ENCODE peak calls at places on chromosomes 12 and 14, in seven cellular contexts. V is psoas muscle; Z is heart right ventricle; U is ovary; G is left ventricle myocardium inferior; R is CD8-positive, alpha-beta T cell; O is H1. B is an unnamed sample. For H3K4me1, the result is how much of the 10 kb centered on the place peaks cover.

GRCh38 chr12:100688451-100688864 is 106.1 kb upstream of the ANO4 start:
- DNase-seq in V (no peak), Z (no peak), U (no peak), G (no peak), R (no peak), O (no peak), B (no peak)

GRCh38 chr12:68166317-68166830 is 6.8 kb upstream of the IFNG start:
- DNase-seq in V (no peak), Z (no peak), U (no peak), G (no peak), R (no peak), O (no peak), B (no peak)

GRCh38 chr12:20507061-20507460 is 138.7 kb downstream of the PDE3A start:
- DNase-seq in V (no peak), Z (no peak), U (no peak), G (no peak), R (no peak), O (no peak), B (no peak)

GRCh38 chr12:20369164-20370000 is 1.0 kb downstream of the PDE3A start:
- DNase-seq in V (peak), Z (peak), U (peak), G (peak), R (no peak), O (peak), B (no peak)

GRCh38 chr14:102351023-102351422 is 11.7 kb downstream of the CINP start:
- DNase-seq in V (no peak), Z (peak), U (no peak), G (peak), R (no peak), O (no peak), B (no peak)

GRCh38 chr14:99520571-99521081 is 39.4 kb downstream of the CCNK start:
- DNase-seq in V (peak), Z (no peak), U (peak), G (no peak), R (no peak), O (no peak), B (no peak)

GRCh38 chr14:53295985-53296582 is 143.0 kb upstream of the DDHD1 start:
- DNase-seq in V (no peak), Z (no peak), U (no peak), G (no peak), R (no peak), O (no peak), B (peak)

GRCh38 chr14:65915125-65915524 is 502.6 kb downstream of the FUT8 start:
- DNase-seq in V (no peak), Z (no peak), U (no peak), G (no peak), R (no peak), O (no peak), B (no peak)

GRCh38 chr12:109981311-109981710 is 14.9 kb downstream of the GIT2 start:
- DNase-seq in V (no peak), Z (no peak), U (no peak), G (no peak), R (no peak), O (no peak), B (no peak)

GRCh38 chr12:50297027-50297426 is 13.7 kb upstream of the LIMA1 start:
- DNase-seq in V (no peak), Z (no peak), U (no peak), G (no peak), R (no peak), O (no peak), B (no peak)

GRCh38 chr14:51596473-51596870 is 55.2 kb upstream of the FRMD6 start:
- DNase-seq in V (no peak), Z (no peak), U (no peak), G (no peak), R (no peak), O (no peak), B (no peak)

GRCh38 chr14:73295198-73295796 is 58.0 kb downstream of the PAPLN start:
- DNase-seq in V (no peak), Z (no peak), U (no peak), G (no peak), R (no peak), O (no peak), B (no peak)

GRCh38 chr12:40946612-40947194 is 241.4 kb upstream of the PDZRN4 start:
- DNase-seq in V (no peak), Z (no peak), U (no peak), G (no peak), R (no peak), O (no peak), B (no peak)

GRCh38 chr12:53443955-53444354 is 2.4 kb downstream of the PRR13 start:
- DNase-seq in V (no peak), Z (no peak), U (no peak), G (no peak), R (no peak), O (no peak), B (no peak)

GRCh38 chr12:32482226-32482625 is 82.9 kb downstream of the FGD4 start:
- DNase-seq in V (no peak), Z (no peak), U (no peak), G (no peak), R (no peak), O (no peak), B (no peak)

GRCh38 chr12:5739862-5740370 is 205.1 kb downstream of the ANO2 start:
- DNase-seq in V (no peak), Z (no peak), U (no peak), G (no peak), R (no peak), O (no peak), B (no peak)

GRCh38 chr12:22803725-22804124 is 178.8 kb downstream of the ETNK1 start:
- DNase-seq in V (no peak), Z (no peak), U (no peak), G (no peak), R (no peak), O (no peak), B (no peak)

GRCh38 chr12:79662046-79662811 is 28.5 kb downstream of the PAWR start:
- DNase-seq in V (no peak), Z (no peak), U (no peak), G (no peak), R (no peak), O (no peak), B (no peak)

GRCh38 chr14:20679907-20680306 is 4.5 kb upstream of the RNASE4 start:
- DNase-seq in V (no peak), Z (peak), U (peak), G (no peak), R (no peak), O (no peak), B (peak)

GRCh38 chr14:51607677-51608076 is 44.0 kb upstream of the FRMD6 start:
- DNase-seq in V (no peak), Z (no peak), U (no peak), G (no peak), R (no peak), O (no peak), B (no peak)

GRCh38 chr12:107519906-107520859 is 165.4 kb upstream of the PWP1 start:
- DNase-seq in V (no peak), Z (no peak), U (no peak), G (no peak), R (no peak), O (no peak), B (no peak)

GRCh38 chr14:75551021-75551420 is 27.4 kb upstream of the FLVCR2 start:
- DNase-seq in V (no peak), Z (no peak), U (no peak), G (no peak), R (no peak), O (no peak), B (no peak)

GRCh38 chr12:62604856-62605255 is 138.2 kb downstream of the MON2 start:
- DNase-seq in V (no peak), Z (no peak), U (no peak), G (no peak), R (no peak), O (no peak), B (no peak)

GRCh38 chr14:34926552-34926951 is 51.4 kb upstream of the BAZ1A start:
- DNase-seq in V (no peak), Z (no peak), U (no peak), G (no peak), R (no peak), O (no peak), B (no peak)

GRCh38 chr14:68947802-68948201 is 31.3 kb downstream of the ACTN1 start:
- DNase-seq in V (peak), Z (peak), U (peak), G (peak), R (no peak), O (no peak), B (no peak)

GRCh38 chr12:79055926-79056674 is 191.5 kb downstream of the SYT1 start:
- DNase-seq in V (no peak), Z (no peak), U (no peak), G (no peak), R (no peak), O (no peak), B (no peak)

GRCh38 chr14:53331247-53331646 is 178.1 kb upstream of the DDHD1 start:
- DNase-seq in V (no peak), Z (no peak), U (no peak), G (no peak), R (no peak), O (no peak), B (no peak)

DNA sequence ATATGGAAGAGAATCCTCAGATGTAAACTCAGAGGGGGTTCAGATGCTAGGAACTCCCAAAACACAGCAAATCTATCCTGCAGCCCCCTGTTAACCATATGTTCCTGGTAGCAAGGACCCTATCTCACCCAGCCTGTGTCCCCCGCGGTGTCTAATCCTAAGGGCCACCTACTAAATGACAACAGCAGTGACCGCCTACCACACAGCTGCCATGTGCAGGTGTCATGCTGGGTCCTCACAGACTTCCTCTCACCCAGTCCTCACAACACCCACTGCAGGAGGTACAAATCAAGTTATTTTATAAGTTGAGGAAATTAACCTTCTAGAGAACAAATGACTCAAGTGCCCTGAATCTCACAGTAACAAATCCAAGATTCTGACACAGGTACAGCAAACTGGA is 73.9 kb downstream of the ITPK1 start:
- DNase-seq in V (no peak), Z (no peak), U (no peak), G (no peak), R (no peak), O (no peak), B (no peak)
- H3K4me1 ChIP-seq in V (under half), Z (half or more), U (under half), G (half or more), R (half or more), O (under half), B (under half)

GRCh38 chr12:96141216-96141944 is 52.8 kb upstream of the ELK3 start:
- DNase-seq in V (no peak), Z (no peak), U (no peak), G (no peak), R (no peak), O (no peak), B (no peak)
- H3K27ac ChIP-seq in V (no peak), Z (no peak), U (no peak), G (peak), R (no peak), O (no peak), B (no peak)

DNA sequence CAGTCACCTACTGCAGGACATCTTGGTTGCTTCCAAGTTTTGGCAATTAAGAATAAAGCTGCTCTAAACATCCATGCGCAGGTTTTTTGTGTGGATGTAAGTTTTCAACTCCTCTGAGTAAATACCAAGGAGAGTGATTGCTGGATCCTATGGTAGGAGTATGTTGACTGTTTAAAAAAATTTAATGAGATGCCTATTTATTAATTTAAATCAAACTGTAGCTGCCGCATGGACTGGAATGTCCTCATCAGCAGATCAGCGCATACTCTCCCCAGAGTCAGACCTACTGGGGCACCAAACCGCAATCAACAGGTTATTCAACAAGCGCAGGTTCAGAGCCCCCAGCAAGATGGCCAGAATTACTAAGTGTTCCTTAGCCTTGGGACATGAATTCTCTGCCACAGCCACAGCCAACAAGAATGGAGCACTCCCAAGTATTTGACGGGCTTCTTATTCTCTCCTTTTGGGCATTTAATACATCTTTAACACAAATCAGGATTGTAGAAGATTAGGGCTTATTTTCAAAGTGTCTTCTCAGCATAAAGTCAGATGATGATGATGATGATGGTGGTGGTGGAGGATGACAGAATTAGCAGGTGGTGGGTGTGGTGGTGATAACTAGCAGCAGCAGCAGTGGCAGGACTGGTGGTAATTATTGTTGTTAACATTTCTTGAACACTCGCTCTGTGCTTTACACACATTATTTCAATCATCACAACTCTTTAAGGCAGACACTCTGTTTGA is 170.7 kb downstream of the CHST11 start:
- DNase-seq in V (no peak), Z (no peak), U (no peak), G (no peak), R (no peak), O (no peak), B (no peak)
- TF ChIP-seq CTCF in V (no peak), Z (no peak), U (no peak), G (no peak), R (no peak), O (no peak), B (no peak)

GRCh38 chr12:111442301-111443045 is 36.8 kb downstream of the SH2B3 start:
- DNase-seq in V (no peak), Z (no peak), U (peak), G (no peak), R (no peak), O (no peak), B (no peak)
- H3K4me1 ChIP-seq in V (half or more), Z (half or more), U (under half), G (half or more), R (half or more), O (under half), B (half or more)

DNA sequence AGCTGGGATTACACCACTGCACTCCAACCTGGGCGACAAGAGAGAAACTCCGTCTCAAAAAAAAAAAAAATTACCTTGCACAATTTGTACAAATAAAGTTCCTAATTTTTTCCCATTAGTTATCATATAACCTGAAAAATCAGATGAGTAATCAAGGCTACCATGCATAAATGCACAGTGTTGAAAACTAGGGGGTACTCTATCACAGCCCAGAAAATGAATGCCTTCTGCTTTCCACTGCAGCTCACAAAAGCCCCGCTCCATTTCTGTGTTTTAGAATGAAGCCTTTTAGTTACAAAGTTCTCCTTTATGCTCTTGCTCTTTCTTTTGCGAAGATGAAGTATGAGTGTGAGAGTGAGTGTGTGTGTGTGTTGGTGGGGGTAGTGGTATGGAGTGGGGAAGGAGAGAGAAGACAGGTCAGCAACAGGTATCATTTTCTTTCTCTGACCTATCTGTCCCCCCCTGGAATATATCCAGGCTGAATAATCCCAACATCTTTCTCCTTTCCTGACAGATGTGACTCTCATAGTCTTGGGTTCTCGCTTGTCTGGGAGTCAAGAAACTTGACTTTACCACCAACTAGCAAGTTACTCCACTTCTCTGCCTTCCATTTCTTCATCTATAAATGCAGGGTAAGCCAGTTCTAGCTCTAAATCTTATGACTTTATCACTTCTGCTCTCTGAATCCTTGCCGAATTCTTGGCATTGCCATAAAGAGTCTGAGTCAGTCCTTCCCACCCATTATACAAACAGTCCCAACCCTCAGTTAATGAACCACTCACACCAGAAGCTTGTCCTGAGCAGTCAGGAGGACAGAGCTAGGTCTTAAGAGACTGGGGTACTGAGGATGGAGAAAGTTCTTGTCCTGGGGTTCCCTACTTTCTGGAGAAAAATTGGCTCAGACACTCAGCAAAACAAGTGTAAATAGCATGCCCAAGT is 16.1 kb downstream of the BIN2 start:
- DNase-seq in V (no peak), Z (no peak), U (no peak), G (no peak), R (no peak), O (no peak), B (peak)
- H3K27ac ChIP-seq in V (no peak), Z (no peak), U (no peak), G (no peak), R (peak), O (no peak), B (no peak)

GRCh38 chr14:77213657-77214016 is 32.0 kb downstream of the TMEM63C start:
- DNase-seq in V (no peak), Z (no peak), U (no peak), G (no peak), R (no peak), O (no peak), B (no peak)
- TF ChIP-seq CTCF in V (no peak), Z (no peak), U (no peak), G (no peak), R (no peak), O (no peak), B (peak)

GRCh38 chr12:51910691-51911090 is 3.4 kb downstream of the ACVRL1 start:
- DNase-seq in V (no peak), Z (no peak), U (peak), G (no peak), R (no peak), O (no peak), B (no peak)
- H3K4me1 ChIP-seq in V (under half), Z (half or more), U (under half), G (half or more), R (under half), O (under half), B (under half)

GRCh38 chr12:115030017-115030416 is 346.0 kb upstream of the TBX3 start:
- DNase-seq in V (no peak), Z (no peak), U (no peak), G (no peak), R (no peak), O (no peak), B (no peak)
- H3K27ac ChIP-seq in V (no peak), Z (no peak), U (no peak), G (no peak), R (no peak), O (no peak), B (no peak)

GRCh38 chr14:78595797-78596196 is 425.6 kb downstream of the NRXN3 start:
- DNase-seq in V (no peak), Z (no peak), U (no peak), G (no peak), R (no peak), O (no peak), B (no peak)
- TF ChIP-seq CTCF in V (peak), Z (peak), U (no peak), G (no peak), R (no peak), O (peak), B (peak)

GRCh38 chr14:61567838-61568571 is 127.3 kb upstream of the HIF1A start:
- DNase-seq in V (no peak), Z (peak), U (no peak), G (no peak), R (no peak), O (no peak), B (no peak)
- H3K4me1 ChIP-seq in V (under half), Z (under half), U (under half), G (half or more), R (under half), O (under half), B (under half)

B was measured in Panc1.